ENCODE peak calls at places on chromosomes 13 and 19, in eight cellular contexts. One of them, this sample, is unnamed.

GRCh38 chr19:9835507-9835949 is 410 bp downstream of the PIN1 start:
- DNase-seq in Ammon's horn: no peak
- DNase-seq in AG08396: no peak
- DNase-seq in dorsolateral prefrontal cortex: no peak
- DNase-seq in PC-3: no peak
- DNase-seq in NCI-H1092 treated with DMSO at 0.1 percent for 48 hours: no peak
- DNase-seq in cardiac muscle cell: no peak
- DNase-seq in NCI-H146: no peak
- DNase-seq in this sample: no peak

GRCh38 chr13:50370303-50370950 is 355.2 kb downstream of the KCNRG start:
- DNase-seq in Ammon's horn: no peak
- DNase-seq in AG08396: no peak
- DNase-seq in dorsolateral prefrontal cortex: no peak
- DNase-seq in PC-3: no peak
- DNase-seq in NCI-H1092 treated with DMSO at 0.1 percent for 48 hours: no peak
- DNase-seq in cardiac muscle cell: no peak
- DNase-seq in NCI-H146: no peak
- DNase-seq in this sample: no peak

GRCh38 chr19:51327066-51327985 is 14.6 kb downstream of the VSIG10L start:
- DNase-seq in Ammon's horn: no peak
- DNase-seq in AG08396: peak
- DNase-seq in dorsolateral prefrontal cortex: no peak
- DNase-seq in PC-3: peak
- DNase-seq in NCI-H1092 treated with DMSO at 0.1 percent for 48 hours: no peak
- DNase-seq in cardiac muscle cell: peak
- DNase-seq in NCI-H146: no peak
- DNase-seq in this sample: peak

GRCh38 chr19:8475005-8475404 is 27.4 kb downstream of the PRAM1 start:
- DNase-seq in Ammon's horn: no peak
- DNase-seq in AG08396: no peak
- DNase-seq in dorsolateral prefrontal cortex: peak
- DNase-seq in PC-3: no peak
- DNase-seq in NCI-H1092 treated with DMSO at 0.1 percent for 48 hours: no peak
- DNase-seq in cardiac muscle cell: no peak
- DNase-seq in NCI-H146: no peak
- DNase-seq in this sample: no peak

GRCh38 chr19:46697142-46697960 is 19.6 kb downstream of the PRKD2 start:
- DNase-seq in Ammon's horn: peak
- DNase-seq in AG08396: peak
- DNase-seq in dorsolateral prefrontal cortex: peak
- DNase-seq in PC-3: no peak
- DNase-seq in NCI-H1092 treated with DMSO at 0.1 percent for 48 hours: no peak
- DNase-seq in cardiac muscle cell: peak
- DNase-seq in NCI-H146: no peak
- DNase-seq in this sample: peak

GRCh38 chr19:54100560-54100959 is at the start of gene OSCAR:
- DNase-seq in Ammon's horn: peak
- DNase-seq in AG08396: no peak
- DNase-seq in dorsolateral prefrontal cortex: no peak
- DNase-seq in PC-3: no peak
- DNase-seq in NCI-H1092 treated with DMSO at 0.1 percent for 48 hours: no peak
- DNase-seq in cardiac muscle cell: peak
- DNase-seq in NCI-H146: no peak
- DNase-seq in this sample: no peak

GRCh38 chr13:98313023-98313937 is 136.2 kb upstream of the RNF113B start:
- DNase-seq in Ammon's horn: no peak
- DNase-seq in AG08396: no peak
- DNase-seq in dorsolateral prefrontal cortex: no peak
- DNase-seq in PC-3: no peak
- DNase-seq in NCI-H1092 treated with DMSO at 0.1 percent for 48 hours: no peak
- DNase-seq in cardiac muscle cell: no peak
- DNase-seq in NCI-H146: no peak
- DNase-seq in this sample: no peak

GRCh38 chr19:13007292-13008045 is 12.2 kb downstream of the NFIX start:
- DNase-seq in Ammon's horn: peak
- DNase-seq in AG08396: no peak
- DNase-seq in dorsolateral prefrontal cortex: no peak
- DNase-seq in PC-3: no peak
- DNase-seq in NCI-H1092 treated with DMSO at 0.1 percent for 48 hours: no peak
- DNase-seq in cardiac muscle cell: no peak
- DNase-seq in NCI-H146: no peak
- DNase-seq in this sample: no peak

GRCh38 chr19:32719611-32720059 is at the start of gene TDRD12:
- DNase-seq in Ammon's horn: no peak
- DNase-seq in AG08396: no peak
- DNase-seq in dorsolateral prefrontal cortex: no peak
- DNase-seq in PC-3: no peak
- DNase-seq in NCI-H1092 treated with DMSO at 0.1 percent for 48 hours: no peak
- DNase-seq in cardiac muscle cell: no peak
- DNase-seq in NCI-H146: no peak
- DNase-seq in this sample: no peak

GRCh38 chr13:112057736-112058518 is 9.0 kb upstream of the SOX1 start:
- DNase-seq in Ammon's horn: no peak
- DNase-seq in AG08396: no peak
- DNase-seq in dorsolateral prefrontal cortex: no peak
- DNase-seq in PC-3: no peak
- DNase-seq in NCI-H1092 treated with DMSO at 0.1 percent for 48 hours: peak
- DNase-seq in cardiac muscle cell: no peak
- DNase-seq in NCI-H146: peak
- DNase-seq in this sample: no peak

GRCh38 chr19:10812196-10812595 is 23.8 kb downstream of the TMED1 start:
- DNase-seq in Ammon's horn: no peak
- DNase-seq in AG08396: no peak
- DNase-seq in dorsolateral prefrontal cortex: no peak
- DNase-seq in PC-3: no peak
- DNase-seq in NCI-H1092 treated with DMSO at 0.1 percent for 48 hours: no peak
- DNase-seq in cardiac muscle cell: no peak
- DNase-seq in NCI-H146: no peak
- DNase-seq in this sample: no peak

GRCh38 chr13:31945202-31945978 is 86.2 kb upstream of the FRY start:
- DNase-seq in Ammon's horn: peak
- DNase-seq in AG08396: peak
- DNase-seq in dorsolateral prefrontal cortex: peak
- DNase-seq in PC-3: peak
- DNase-seq in NCI-H1092 treated with DMSO at 0.1 percent for 48 hours: peak
- DNase-seq in cardiac muscle cell: peak
- DNase-seq in NCI-H146: peak
- DNase-seq in this sample: peak

GRCh38 chr19:29529646-29530548 is 4.1 kb downstream of the VSTM2B start:
- DNase-seq in Ammon's horn: no peak
- DNase-seq in AG08396: no peak
- DNase-seq in dorsolateral prefrontal cortex: peak
- DNase-seq in PC-3: no peak
- DNase-seq in NCI-H1092 treated with DMSO at 0.1 percent for 48 hours: no peak
- DNase-seq in cardiac muscle cell: no peak
- DNase-seq in NCI-H146: no peak
- DNase-seq in this sample: no peak

GRCh38 chr13:95605426-95606125 is 38.9 kb downstream of the DZIP1 start:
- DNase-seq in Ammon's horn: no peak
- DNase-seq in AG08396: no peak
- DNase-seq in dorsolateral prefrontal cortex: no peak
- DNase-seq in PC-3: no peak
- DNase-seq in NCI-H1092 treated with DMSO at 0.1 percent for 48 hours: no peak
- DNase-seq in cardiac muscle cell: no peak
- DNase-seq in NCI-H146: no peak
- DNase-seq in this sample: no peak

GRCh38 chr19:38606131-38606530 is 11.6 kb downstream of the MAP4K1 start:
- DNase-seq in Ammon's horn: no peak
- DNase-seq in AG08396: no peak
- DNase-seq in dorsolateral prefrontal cortex: no peak
- DNase-seq in PC-3: no peak
- DNase-seq in NCI-H1092 treated with DMSO at 0.1 percent for 48 hours: no peak
- DNase-seq in cardiac muscle cell: no peak
- DNase-seq in NCI-H146: no peak
- DNase-seq in this sample: no peak

GRCh38 chr13:91817250-91817649 is 418.8 kb downstream of the GPC5 start:
- DNase-seq in Ammon's horn: peak
- DNase-seq in AG08396: no peak
- DNase-seq in dorsolateral prefrontal cortex: no peak
- DNase-seq in PC-3: peak
- DNase-seq in NCI-H1092 treated with DMSO at 0.1 percent for 48 hours: peak
- DNase-seq in cardiac muscle cell: peak
- DNase-seq in NCI-H146: peak
- DNase-seq in this sample: peak

GRCh38 chr19:39145180-39145953 is 19.8 kb downstream of the PAK4 start:
- DNase-seq in Ammon's horn: peak
- DNase-seq in AG08396: no peak
- DNase-seq in dorsolateral prefrontal cortex: peak
- DNase-seq in PC-3: no peak
- DNase-seq in NCI-H1092 treated with DMSO at 0.1 percent for 48 hours: no peak
- DNase-seq in cardiac muscle cell: no peak
- DNase-seq in NCI-H146: no peak
- DNase-seq in this sample: no peak

GRCh38 chr19:16942583-16942982 is 53.8 kb downstream of the F2RL3 start:
- DNase-seq in Ammon's horn: no peak
- DNase-seq in AG08396: no peak
- DNase-seq in dorsolateral prefrontal cortex: no peak
- DNase-seq in PC-3: no peak
- DNase-seq in NCI-H1092 treated with DMSO at 0.1 percent for 48 hours: no peak
- DNase-seq in cardiac muscle cell: no peak
- DNase-seq in NCI-H146: no peak
- DNase-seq in this sample: no peak

GRCh38 chr13:83883061-83883523 is 818 bp upstream of the SLITRK1 start:
- DNase-seq in Ammon's horn: peak
- DNase-seq in AG08396: no peak
- DNase-seq in dorsolateral prefrontal cortex: peak
- DNase-seq in PC-3: no peak
- DNase-seq in NCI-H1092 treated with DMSO at 0.1 percent for 48 hours: no peak
- DNase-seq in cardiac muscle cell: no peak
- DNase-seq in NCI-H146: peak
- DNase-seq in this sample: no peak